ENCODE peak calls at places on chromosomes 12 and 14, in four cellular contexts. K, V, Y and L are unnamed samples.

GRCh38 chr14:32078794-32079663 is 1.9 kb downstream of the ARHGAP5 start:
- DNase-seq in K (no peak), Y (no peak), V (peak; percentile 17), L (no peak)

GRCh38 chr12:62191747-62192485 is 68.3 kb upstream of the USP15 start:
- DNase-seq in K (peak; percentile 29), V (peak; percentile 30), Y (peak; percentile 6), L (peak; percentile 14)

GRCh38 chr12:31574803-31575573 is 15.9 kb downstream of the DENND5B start:
- DNase-seq in V (no peak), Y (no peak), K (no peak), L (no peak)

GRCh38 chr12:28767836-28768348 is 381.2 kb upstream of the FAR2 start:
- DNase-seq in V (no peak), K (no peak), Y (no peak), L (no peak)

GRCh38 chr12:104457746-104458644 is 1.2 kb downstream of the CHST11 start:
- DNase-seq in Y (peak; percentile 56), V (peak; percentile 57), K (peak; percentile 22), L (peak; percentile 19)

GRCh38 chr12:52867636-52868035 is 18.8 kb upstream of the KRT78 start:
- DNase-seq in V (peak; percentile 86), Y (no peak), K (peak; percentile 38), L (no peak)

GRCh38 chr12:5078423-5078822 is 34.7 kb downstream of the KCNA5 start:
- DNase-seq in Y (no peak), V (no peak), K (no peak), L (no peak)

GRCh38 chr12:127083028-127083949 is 1183.7 kb upstream of the TMEM132C start:
- DNase-seq in Y (peak; percentile 71), V (peak; percentile 71), K (peak; percentile 79), L (peak; percentile 75)

GRCh38 chr12:38056701-38057689 is 259.6 kb upstream of the ALG10B start:
- DNase-seq in K (no peak), Y (no peak), V (peak; percentile 40), L (no peak)

GRCh38 chr12:94817695-94818075 is 167.3 kb upstream of the TMCC3 start:
- DNase-seq in V (no peak), K (no peak), Y (no peak), L (no peak)

GRCh38 chr12:108214486-108214885 is 85.4 kb downstream of the WSCD2 start:
- DNase-seq in V (peak; percentile 58), Y (peak; percentile 62), K (no peak), L (peak; percentile 57)

GRCh38 chr12:52390739-52391617 is 5.5 kb upstream of the KRT84 start:
- DNase-seq in K (no peak), Y (no peak), V (no peak), L (peak; percentile 57)

GRCh38 chr12:81075539-81075938 is 2.3 kb upstream of the ACSS3 start:
- DNase-seq in K (no peak), Y (no peak), V (no peak), L (no peak)

GRCh38 chr14:69657961-69658360 is 46.6 kb downstream of the SUSD6 start:
- DNase-seq in V (peak; percentile 72), K (peak; percentile 46), Y (no peak), L (no peak)

GRCh38 chr12:16076970-16077527 is 165.9 kb downstream of the DERA start:
- DNase-seq in V (no peak), K (no peak), Y (no peak), L (no peak)

GRCh38 chr12:106106129-106106566 is 32.6 kb downstream of the NUAK1 start:
- DNase-seq in Y (no peak), K (no peak), V (no peak), L (no peak)

GRCh38 chr12:96908170-96908675 is 1.2 kb downstream of the NEDD1 start:
- DNase-seq in V (no peak), K (no peak), Y (no peak), L (no peak)

GRCh38 chr14:91835920-91836843 is 31.2 kb downstream of the TC2N start:
- DNase-seq in Y (peak; percentile 29), V (peak; percentile 87), K (peak; percentile 90), L (no peak)

GRCh38 chr12:64222011-64222765 is at the start of gene KICS2:
- DNase-seq in Y (peak; percentile 94), K (peak; percentile 95), V (peak; percentile 90), L (peak; percentile 94)

GRCh38 chr12:124910561-124911478 is 3.6 kb downstream of the UBC start:
- DNase-seq in V (no peak), K (no peak), Y (no peak), L (no peak)

GRCh38 chr14:92789457-92790089 is 4.5 kb upstream of the GOLGA5 start:
- DNase-seq in K (no peak), V (no peak), Y (no peak), L (no peak)